ENCODE peak calls at places on chromosomes 1 and 21, in five cellular contexts. V, P, G, S and U are unnamed samples.

GRCh38 chr1:6991271-6991670 is 206.0 kb downstream of the CAMTA1 start:
- DNase-seq in V (no peak), P (no peak), G (peak; percentile 82), S (peak; percentile 68), U (no peak)

GRCh38 chr21:15164678-15165303 is 100.0 kb upstream of the NRIP1 start:
- DNase-seq in V (no peak), P (no peak), G (peak; percentile 66), S (peak; percentile 21), U (no peak)

GRCh38 chr1:171635661-171636060 is 13.6 kb downstream of the MYOCOS start:
- DNase-seq in V (no peak), P (no peak), G (no peak), S (no peak), U (no peak)

GRCh38 chr21:39703578-39703977 is 41.4 kb upstream of the IGSF5 start:
- DNase-seq in V (no peak), P (no peak), G (no peak), S (no peak), U (no peak)

GRCh38 chr1:201310986-201311355 is 27.7 kb downstream of the PKP1 start:
- DNase-seq in V (no peak), P (no peak), G (peak; percentile 99), S (no peak), U (no peak)

GRCh38 chr1:160521554-160521953 is 1.5 kb downstream of the SLAMF6 start:
- DNase-seq in V (no peak), P (no peak), G (no peak), S (no peak), U (no peak)

GRCh38 chr1:10398734-10399486 is at the start of gene PGD:
- DNase-seq in V (peak; percentile 99), P (peak; percentile 99), G (peak; percentile 94), S (peak; percentile 99), U (peak; percentile 99)

GRCh38 chr1:81558291-81559076 is 242.2 kb upstream of the ADGRL2 start:
- DNase-seq in V (no peak), P (no peak), G (no peak), S (peak; percentile 49), U (no peak)

GRCh38 chr1:27617420-27617819 is 13.5 kb upstream of the AHDC1 start:
- DNase-seq in V (no peak), P (no peak), G (no peak), S (no peak), U (no peak)

GRCh38 chr1:234572966-234573365 is 37.0 kb downstream of the IRF2BP2 start:
- DNase-seq in V (no peak), P (no peak), G (no peak), S (no peak), U (no peak)

GRCh38 chr1:10508511-10508951 is 33.8 kb downstream of the PEX14 start:
- DNase-seq in V (no peak), P (no peak), G (no peak), S (peak; percentile 24), U (no peak)

GRCh38 chr1:47175227-47175934 is 14.5 kb downstream of the PDZK1IP1 start:
- DNase-seq in V (peak; percentile 76), P (no peak), G (peak; percentile 63), S (peak; percentile 78), U (peak; percentile 66)

GRCh38 chr1:160646711-160647328 is at the start of gene SLAMF1:
- DNase-seq in V (peak; percentile 24), P (no peak), G (peak; percentile 43), S (no peak), U (no peak)

GRCh38 chr1:41161851-41162250 is 80.3 kb downstream of the SCMH1 start:
- DNase-seq in V (peak; percentile 76), P (no peak), G (no peak), S (no peak), U (no peak)

GRCh38 chr21:42654179-42654912 is 925 bp downstream of the PDE9A start:
- DNase-seq in V (no peak), P (no peak), G (no peak), S (no peak), U (no peak)

GRCh38 chr1:183806086-183806485 is 1.2 kb downstream of the RGL1 start:
- DNase-seq in V (no peak), P (no peak), G (no peak), S (peak; percentile 63), U (no peak)

GRCh38 chr21:42395910-42396625 is at the start of gene TMPRSS3:
- DNase-seq in V (no peak), P (no peak), G (peak; percentile 9), S (no peak), U (no peak)

GRCh38 chr1:221118938-221119320 is 239.7 kb downstream of the HLX start:
- DNase-seq in V (no peak), P (no peak), G (no peak), S (no peak), U (no peak)

GRCh38 chr1:61181016-61181560 is 98.7 kb downstream of the NFIA start:
- DNase-seq in V (no peak), P (no peak), G (no peak), S (no peak), U (no peak)

GRCh38 chr1:61184714-61185106 is 102.3 kb downstream of the NFIA start:
- DNase-seq in V (no peak), P (no peak), G (no peak), S (no peak), U (no peak)

GRCh38 chr1:61184035-61184713 is 101.8 kb downstream of the NFIA start:
- DNase-seq in V (no peak), P (peak; percentile 93), G (peak; percentile 88), S (peak; percentile 97), U (no peak)

GRCh38 chr1:61183471-61184034 is 101.2 kb downstream of the NFIA start:
- DNase-seq in V (no peak), P (peak; percentile 26), G (no peak), S (peak; percentile 81), U (no peak)

GRCh38 chr1:61182049-61182448 is 99.7 kb downstream of the NFIA start:
- DNase-seq in V (no peak), P (no peak), G (no peak), S (peak; percentile 89), U (no peak)
- TF ChIP-seq CTCF in V (no peak), P (no peak), G (no peak), S (no peak), U (peak; percentile 54)

GRCh38 chr1:92784051-92784638 is 763 bp downstream of the EVI5 start:
- DNase-seq in V (no peak), P (no peak), G (peak; percentile 79), S (peak; percentile 61), U (no peak)

GRCh38 chr1:92790081-92790480 is 5.2 kb upstream of the EVI5 start:
- DNase-seq in V (no peak), P (no peak), G (no peak), S (no peak), U (no peak)

GRCh38 chr1:92790867-92791266 is 6.0 kb upstream of the EVI5 start:
- DNase-seq in V (no peak), P (no peak), G (no peak), S (no peak), U (no peak)

GRCh38 chr1:92786298-92786901 is 1.5 kb upstream of the EVI5 start:
- DNase-seq in V (no peak), P (no peak), G (no peak), S (no peak), U (no peak)

DNA sequence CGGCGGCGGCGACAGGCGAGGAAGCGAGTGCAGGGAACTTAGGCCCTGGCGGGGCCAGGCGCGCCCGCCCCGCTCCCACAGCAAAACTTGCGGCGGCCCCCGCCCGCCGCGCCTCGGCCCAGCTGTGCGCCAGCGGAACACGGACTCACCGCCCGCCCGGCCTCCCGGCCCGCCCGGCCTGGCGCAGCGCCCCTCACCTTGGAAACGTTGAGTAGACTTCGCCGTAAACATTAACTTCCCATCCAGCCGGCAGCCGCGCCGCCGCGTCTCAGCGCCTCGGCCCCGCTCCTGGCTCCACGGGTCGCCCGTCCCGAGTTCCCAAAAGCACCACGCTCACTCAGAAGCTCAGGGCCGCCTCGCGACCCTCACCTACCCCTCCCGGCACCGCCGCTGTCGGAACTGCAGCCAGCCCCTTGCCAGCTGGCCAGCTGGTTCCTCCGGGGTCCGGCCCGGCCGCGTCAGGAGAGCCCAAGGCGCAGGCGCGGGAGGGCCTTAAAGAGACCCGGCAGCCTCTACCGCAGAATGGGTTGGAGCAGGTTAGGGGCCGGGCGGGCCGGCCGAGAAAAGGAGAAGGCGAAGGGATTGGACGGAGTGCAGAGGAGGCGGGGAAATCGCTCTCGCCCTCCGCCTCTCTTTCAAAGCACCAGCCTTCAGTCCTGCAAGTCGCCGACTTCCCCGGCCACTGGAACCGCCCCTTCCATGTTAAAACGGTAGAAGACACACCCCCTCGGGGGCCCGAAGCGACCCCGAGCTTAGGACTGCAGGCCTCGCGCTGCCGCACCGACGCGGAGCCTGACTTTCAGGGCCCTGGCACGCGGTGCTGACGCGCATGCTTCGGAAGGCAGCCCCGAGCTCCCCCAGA is at the start of gene EVI5:
- DNase-seq in V (peak; percentile 95), P (peak; percentile 95), G (peak; percentile 93), S (peak; percentile 98), U (peak; percentile 96)
- TF ChIP-seq CTCF in V (no peak), P (no peak), G (no peak), S (no peak), U (no peak)

GRCh38 chr1:13646533-13646932 is 53.5 kb upstream of the PRDM2 start:
- DNase-seq in V (no peak), P (no peak), G (peak; percentile 35), S (no peak), U (no peak)

GRCh38 chr1:13652238-13652637 is 47.8 kb upstream of the PRDM2 start:
- DNase-seq in V (no peak), P (no peak), G (peak; percentile 20), S (peak; percentile 23), U (no peak)

GRCh38 chr1:13651279-13651678 is 48.7 kb upstream of the PRDM2 start:
- DNase-seq in V (no peak), P (no peak), G (peak; percentile 40), S (peak; percentile 79), U (no peak)
- TF ChIP-seq CTCF in V (no peak), P (no peak), G (no peak), S (no peak), U (no peak)

GRCh38 chr1:92485374-92486250 is 1.1 kb downstream of the GFI1 start:
- DNase-seq in V (peak; percentile 52), P (peak; percentile 34), G (peak; percentile 41), S (peak; percentile 85), U (peak; percentile 76)
- TF ChIP-seq CTCF in V (peak; percentile 18), P (peak; percentile 24), G (peak; percentile 59), S (peak; percentile 45), U (peak; percentile 39)

DNA sequence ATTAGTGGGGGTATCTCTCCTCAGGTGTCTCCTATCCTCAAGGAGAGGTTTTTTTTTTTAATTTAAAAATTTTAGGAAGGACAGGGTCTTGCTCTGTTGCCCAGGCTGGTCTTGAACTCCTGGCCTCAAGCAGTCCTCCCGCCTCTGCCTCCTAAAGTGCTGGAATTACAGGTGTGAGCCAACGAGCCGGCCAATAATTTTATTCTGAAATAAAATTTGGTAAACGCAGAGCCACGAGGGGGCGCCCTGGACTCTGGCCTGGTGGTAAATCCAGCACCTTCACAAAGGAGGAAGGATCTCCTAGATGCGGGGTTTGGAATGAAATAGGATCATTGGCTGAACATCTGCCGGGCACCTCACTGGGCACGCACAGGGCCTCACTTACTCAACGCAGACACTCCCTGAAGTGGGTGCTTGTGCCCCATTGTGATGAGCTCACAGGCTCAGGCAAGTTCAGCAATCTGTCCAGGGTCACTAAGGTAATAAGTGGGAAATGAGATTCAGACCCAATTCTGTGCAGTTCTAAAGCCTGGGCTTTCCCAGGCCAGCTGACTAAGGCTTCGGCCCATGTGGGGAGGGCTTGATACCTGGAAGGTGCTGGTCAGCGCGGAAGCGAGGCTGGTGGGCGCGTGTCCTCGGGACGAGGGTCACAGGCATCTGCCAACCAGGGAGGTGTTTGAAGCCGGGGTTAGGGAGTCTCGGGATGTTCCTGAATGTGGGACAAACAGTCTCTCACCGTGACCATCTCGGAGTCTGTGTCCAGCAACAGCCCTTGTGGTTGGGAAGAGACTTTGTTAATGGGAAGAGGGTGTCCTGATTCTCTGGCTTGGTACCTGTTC is 32.7 kb upstream of the ETV3 start:
- DNase-seq in V (peak; percentile 75), P (no peak), G (no peak), S (peak; percentile 37), U (peak; percentile 69)
- TF ChIP-seq CTCF in V (peak; percentile 73), P (peak; percentile 48), G (peak; percentile 74), S (peak; percentile 72), U (peak; percentile 74)

GRCh38 chr1:243336163-243336562 is 80.3 kb downstream of the SDCCAG8 start:
- DNase-seq in V (no peak), P (no peak), G (no peak), S (no peak), U (no peak)
- TF ChIP-seq CTCF in V (no peak), P (no peak), G (no peak), S (no peak), U (no peak)